ENCODE peak calls at places on chromosomes 3 and 15, in eight cellular contexts. J is GM23248; V is fibroblast of lung; Z is choroid plexus epithelial cell; M is CD8-positive, alpha-beta T cell; G is thoracic aorta; H is H1; N is A549. Y is an unnamed sample.

GRCh38 chr15:82624008-82624407 is 23.2 kb downstream of the CPEB1 start:
- DNase-seq in J (peak), V (peak), Z (no peak), M (no peak), G (no peak), H (no peak), N (no peak), Y (no peak)

GRCh38 chr15:65008989-65009388 is 19.3 kb upstream of the SPG21 start:
- DNase-seq in J (no peak), V (no peak), Z (peak), M (no peak), G (no peak), H (no peak), N (no peak), Y (no peak)

GRCh38 chr3:150461399-150461798 is 53.3 kb downstream of the TSC22D2 start:
- DNase-seq in J (no peak), V (no peak), Z (no peak), M (no peak), G (no peak), H (no peak), N (no peak), Y (no peak)

GRCh38 chr15:70701891-70702568 is 61.3 kb downstream of the UACA start:
- DNase-seq in J (peak), V (peak), Z (peak), M (no peak), G (no peak), H (no peak), N (peak), Y (peak)

GRCh38 chr3:67661079-67661478 is 6.7 kb upstream of the SUCLG2 start:
- DNase-seq in J (no peak), V (no peak), Z (peak), M (no peak), G (no peak), H (no peak), N (no peak), Y (no peak)

GRCh38 chr3:71710906-71711494 is 14.2 kb downstream of the EIF4E3 start:
- DNase-seq in J (peak), V (peak), Z (peak), M (no peak), G (no peak), H (no peak), N (peak), Y (peak)

GRCh38 chr3:128537091-128537703 is 44.2 kb upstream of the GATA2 start:
- DNase-seq in J (peak), V (no peak), Z (no peak), M (no peak), G (no peak), H (no peak), N (peak), Y (no peak)

GRCh38 chr3:149610351-149611105 is 47.3 kb downstream of the WWTR1 start:
- DNase-seq in J (no peak), V (no peak), Z (no peak), M (no peak), G (no peak), H (no peak), N (no peak), Y (peak)

GRCh38 chr3:150311156-150311555 is 96.9 kb upstream of the TSC22D2 start:
- DNase-seq in J (no peak), V (no peak), Z (no peak), M (no peak), G (no peak), H (no peak), N (no peak), Y (no peak)

GRCh38 chr15:42056934-42057743 is 36.3 kb upstream of the PLA2G4E start:
- DNase-seq in J (peak), V (peak), Z (peak), M (peak), G (peak), H (peak), N (peak), Y (peak)

GRCh38 chr3:157786216-157786615 is 283.0 kb upstream of the VEPH1 start:
- DNase-seq in J (peak), V (peak), Z (peak), M (no peak), G (no peak), H (no peak), N (peak), Y (peak)

GRCh38 chr15:77839970-77840609 is 207.4 kb upstream of the LINGO1 start:
- DNase-seq in J (no peak), V (no peak), Z (no peak), M (no peak), G (no peak), H (no peak), N (no peak), Y (no peak)

GRCh38 chr3:4953119-4953518 is 26.1 kb upstream of the BHLHE40 start:
- DNase-seq in J (peak), V (peak), Z (no peak), M (no peak), G (no peak), H (no peak), N (no peak), Y (no peak)

GRCh38 chr15:92105611-92106010 is 252.1 kb downstream of the SLCO3A1 start:
- DNase-seq in J (no peak), V (no peak), Z (no peak), M (no peak), G (no peak), H (no peak), N (no peak), Y (no peak)

GRCh38 chr3:129116482-129116946 is 5.1 kb downstream of the RAB43 start:
- DNase-seq in J (no peak), V (no peak), Z (peak), M (no peak), G (no peak), H (no peak), N (no peak), Y (no peak)

GRCh38 chr3:65144791-65145355 is 457.1 kb upstream of the ADAMTS9 start:
- DNase-seq in J (peak), V (peak), Z (peak), M (no peak), G (no peak), H (no peak), N (no peak), Y (peak)

GRCh38 chr15:77160562-77161481 is 89.9 kb upstream of the TSPAN3 start:
- DNase-seq in J (no peak), V (peak), Z (peak), M (peak), G (no peak), H (no peak), N (no peak), Y (no peak)

GRCh38 chr3:104598848-104599501 is 767.7 kb upstream of the ALCAM start:
- DNase-seq in J (no peak), V (no peak), Z (no peak), M (no peak), G (no peak), H (no peak), N (peak), Y (no peak)

GRCh38 chr3:8778475-8778874 is 9.1 kb upstream of the OXTR start:
- DNase-seq in J (peak), V (peak), Z (no peak), M (no peak), G (no peak), H (no peak), N (no peak), Y (peak)

GRCh38 chr3:124584552-124585391 is 145.5 kb upstream of the UMPS start:
- DNase-seq in J (peak), V (peak), Z (peak), M (no peak), G (peak), H (no peak), N (peak), Y (peak)
- H3K4me3 ChIP-seq in J (peak), V (peak), Z (peak), M (peak), G (peak), H (peak), N (peak), Y (peak)

DNA sequence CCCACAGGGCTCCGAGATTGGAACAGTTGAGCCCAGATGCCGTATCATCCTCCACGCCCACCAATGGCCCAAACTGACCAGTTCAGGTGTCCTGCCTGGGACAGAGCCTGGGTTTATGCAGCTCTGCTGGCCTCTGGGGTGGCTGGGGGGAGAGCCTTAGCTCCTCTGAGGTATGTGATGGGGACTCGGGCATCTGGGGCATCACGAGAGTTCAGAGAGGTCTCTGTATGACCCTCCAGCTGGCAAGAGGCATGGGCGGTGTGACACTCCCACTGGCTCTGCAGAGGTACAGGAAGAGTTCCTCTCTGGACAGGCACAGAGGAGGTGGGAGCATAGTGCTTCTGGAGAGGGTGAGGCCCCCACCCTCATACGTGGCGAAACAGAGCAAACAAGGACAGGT is 26.6 kb upstream of the DUSP7 start:
- DNase-seq in J (no peak), V (no peak), Z (no peak), M (no peak), G (no peak), H (no peak), N (no peak), Y (no peak)
- H3K4me3 ChIP-seq in J (no peak), V (no peak), Z (no peak), M (no peak), G (no peak), H (no peak), N (no peak), Y (no peak)

DNA sequence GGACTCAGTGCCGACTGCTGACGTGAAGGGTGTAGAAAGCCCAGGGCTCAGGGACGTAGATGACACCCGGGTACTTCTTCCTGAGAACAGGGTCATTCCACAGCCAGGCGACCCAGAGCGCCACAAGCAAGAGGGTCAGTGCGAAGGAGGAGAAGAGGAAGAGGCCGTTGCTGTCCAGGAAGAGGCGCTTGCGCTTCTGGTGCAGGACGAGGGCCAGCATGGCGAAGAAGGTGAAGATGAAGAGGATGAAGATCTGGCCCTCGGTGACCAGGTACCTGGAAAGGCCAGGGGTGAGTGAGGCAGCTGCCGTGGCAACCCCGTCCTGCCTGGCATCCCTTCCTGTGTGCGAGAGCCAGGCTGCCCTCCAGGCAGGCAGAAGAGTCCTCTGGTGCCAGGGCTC is 3.0 kb upstream of the CALML4 start:
- DNase-seq in J (no peak), V (no peak), Z (no peak), M (no peak), G (no peak), H (no peak), N (no peak), Y (no peak)
- H3K4me3 ChIP-seq in J (no peak), V (no peak), Z (no peak), M (no peak), G (no peak), H (no peak), N (no peak), Y (no peak)

GRCh38 chr15:99733268-99734039 is at the start of gene LYSMD4:
- DNase-seq in J (peak), V (peak), Z (peak), M (peak), G (peak), H (peak), N (peak), Y (peak)
- H3K4me3 ChIP-seq in J (peak), V (peak), Z (peak), M (peak), G (peak), H (peak), N (peak), Y (peak)

DNA sequence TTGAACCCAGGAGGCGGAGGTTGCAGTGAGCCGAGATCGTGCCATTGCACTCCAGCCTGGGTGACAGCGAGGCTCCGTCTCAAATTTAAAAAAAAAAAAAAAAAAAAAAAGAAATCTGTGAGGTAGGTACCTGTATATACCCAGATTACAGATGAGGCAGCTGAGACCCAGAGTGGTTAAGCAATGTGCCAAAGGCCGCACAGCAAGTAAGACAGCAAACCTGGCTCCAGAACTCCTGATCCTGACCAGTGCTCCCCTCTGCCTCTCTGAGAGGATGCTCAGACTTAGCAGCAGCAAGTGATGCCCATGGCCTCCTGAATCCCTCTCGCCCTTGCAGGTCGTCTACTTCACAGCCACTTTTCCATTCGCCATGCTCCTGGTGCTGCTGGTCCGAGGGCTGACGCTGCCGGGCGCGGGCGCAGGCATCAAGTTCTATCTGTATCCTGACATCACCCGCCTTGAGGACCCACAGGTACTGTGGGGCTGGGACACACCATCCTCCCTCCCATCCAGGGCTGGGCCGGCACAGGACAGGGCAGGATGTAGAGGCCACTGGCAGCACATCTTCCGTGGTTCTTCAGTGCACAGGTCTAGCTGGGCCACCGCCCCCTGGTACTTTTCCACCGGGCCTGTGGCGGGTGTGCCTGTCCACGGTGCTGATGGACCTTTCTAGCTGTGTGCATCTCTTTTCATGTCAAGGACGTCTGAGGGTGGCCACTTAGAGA is 63.9 kb downstream of the SLC6A6 start:
- DNase-seq in J (no peak), V (no peak), Z (no peak), M (no peak), G (no peak), H (no peak), N (no peak), Y (no peak)
- H3K4me3 ChIP-seq in J (no peak), V (no peak), Z (no peak), M (no peak), G (no peak), H (no peak), N (no peak), Y (no peak)